ENCODE peak calls at places on chromosomes 12 and 14, in seven cellular contexts. F is H1, M is K562, U is SK-N-SH, C is HepG2, Y is GM12878, D is HCT116. Q is an unnamed sample.

GRCh38 chr12:63264629-63265028 is 113.6 kb upstream of the AVPR1A start:
- DNase-seq in M (no peak), F (no peak), Y (no peak), U (no peak), D (no peak), C (no peak), Q (no peak)

GRCh38 chr12:117521327-117521726 is 159.9 kb upstream of the NOS1 start:
- DNase-seq in Y (no peak), F (no peak), D (no peak), M (no peak), C (no peak), U (no peak), Q (no peak)

GRCh38 chr12:131830335-131831020 is 2.3 kb downstream of the MMP17 start:
- DNase-seq in D (peak; percentile 23), Y (no peak), U (peak; percentile 87), M (peak; percentile 83), C (peak; percentile 43), F (no peak), Q (peak; percentile 73)

GRCh38 chr12:123027726-123028445 is 47.4 kb downstream of the ARL6IP4 start:
- DNase-seq in C (no peak), D (no peak), U (no peak), F (no peak), Y (no peak), M (no peak), Q (no peak)

GRCh38 chr12:112314981-112315380 is 67.2 kb downstream of the HECTD4 start:
- DNase-seq in U (no peak), D (no peak), Y (no peak), F (no peak), M (no peak), C (no peak), Q (no peak)

GRCh38 chr12:27292718-27293117 is 39.9 kb upstream of the BMAL2 start:
- DNase-seq in Y (no peak), M (no peak), C (no peak), F (no peak), U (no peak), D (no peak), Q (no peak)

GRCh38 chr12:129145381-129145780 is 292.1 kb downstream of the GLT1D1 start:
- DNase-seq in F (no peak), M (no peak), D (no peak), Y (no peak), U (no peak), C (no peak), Q (no peak)

GRCh38 chr14:21791749-21792148 is 118.1 kb upstream of the OR4E1 start:
- DNase-seq in D (no peak), C (no peak), M (no peak), F (no peak), Y (no peak), U (no peak), Q (no peak)

GRCh38 chr14:68549057-68549421 is 243.8 kb downstream of the ZFP36L1 start:
- DNase-seq in F (no peak), U (no peak), D (peak; percentile 74), M (peak; percentile 11), C (no peak), Y (no peak), Q (no peak)

GRCh38 chr12:131619106-131619642 is 91.7 kb upstream of the SFSWAP start:
- DNase-seq in C (no peak), D (no peak), M (no peak), F (no peak), Y (no peak), U (no peak), Q (no peak)

GRCh38 chr12:124651508-124652273 is 84.3 kb upstream of the NCOR2 start:
- DNase-seq in M (peak; percentile 35), F (no peak), C (no peak), D (no peak), Y (no peak), U (peak; percentile 67), Q (no peak)

GRCh38 chr12:5506821-5507231 is 74.9 kb downstream of the NTF3 start:
- DNase-seq in Y (no peak), U (no peak), M (no peak), D (no peak), C (no peak), F (no peak), Q (no peak)

GRCh38 chr12:131203666-131204415 is 250.1 kb downstream of the ADGRD1 start:
- DNase-seq in U (peak; percentile 10), F (no peak), D (no peak), C (no peak), Y (no peak), M (no peak), Q (no peak)

GRCh38 chr12:84946753-84947152 is 34.2 kb upstream of the SLC6A15 start:
- DNase-seq in D (no peak), C (no peak), Y (no peak), M (no peak), F (no peak), U (no peak), Q (no peak)

GRCh38 chr12:132239392-132239791 is 90.0 kb downstream of the GALNT9 start:
- DNase-seq in Y (no peak), C (no peak), F (no peak), D (no peak), M (no peak), U (no peak), Q (no peak)

GRCh38 chr12:77686760-77687159 is 143.9 kb upstream of the NAV3 start:
- DNase-seq in M (no peak), Y (no peak), U (no peak), D (no peak), C (no peak), F (no peak), Q (no peak)

GRCh38 chr12:17661250-17661649 is 428.7 kb downstream of the RERGL start:
- DNase-seq in Y (no peak), F (no peak), D (no peak), U (no peak), C (no peak), M (no peak), Q (no peak)

GRCh38 chr12:11823043-11823442 is 173.6 kb downstream of the ETV6 start:
- DNase-seq in M (no peak), Y (no peak), D (no peak), U (no peak), C (no peak), F (no peak), Q (no peak)

GRCh38 chr14:73455294-73455693 is 3.1 kb downstream of the NUMB start:
- DNase-seq in Y (no peak), F (no peak), C (no peak), D (no peak), M (no peak), U (no peak), Q (no peak)
- TF ChIP-seq JUND in Y (no peak), F (no peak), C (no peak), D (no peak), M (no peak), U (no peak), Q (no peak)

GRCh38 chr12:13203028-13203922 is 6.7 kb downstream of the EMP1 start:
- DNase-seq in F (peak; percentile 60), C (no peak), U (peak; percentile 25), Y (no peak), D (no peak), M (peak; percentile 8), Q (no peak)
- TF ChIP-seq JUND in F (no peak), C (no peak), U (no peak), Y (no peak), D (no peak), M (no peak), Q (no peak)

GRCh38 chr14:65946494-65946893 is 534.0 kb downstream of the FUT8 start:
- DNase-seq in Y (no peak), M (no peak), D (no peak), F (no peak), C (no peak), U (no peak), Q (no peak)
- TF ChIP-seq JUND in Y (no peak), M (no peak), D (no peak), F (no peak), C (no peak), U (no peak), Q (no peak)

GRCh38 chr12:94100254-94100653 is 48.1 kb upstream of the PLXNC1 start:
- DNase-seq in M (peak; percentile 20), U (no peak), C (no peak), Y (no peak), D (no peak), F (no peak), Q (no peak)
- TF ChIP-seq JUND in M (peak; percentile 94), U (peak; percentile 69), C (no peak), Y (no peak), D (no peak), F (no peak), Q (no peak)

GRCh38 chr12:2673966-2674810 is 120.6 kb upstream of the FKBP4 start:
- DNase-seq in Y (no peak), M (peak; percentile 23), U (no peak), F (no peak), D (peak; percentile 8), C (no peak), Q (no peak)
- TF ChIP-seq JUND in Y (no peak), M (no peak), U (no peak), F (no peak), D (no peak), C (no peak), Q (no peak)

GRCh38 chr14:104245723-104246122 is 107.3 kb downstream of the KIF26A start:
- DNase-seq in F (no peak), D (no peak), C (no peak), Y (no peak), U (no peak), M (no peak), Q (no peak)

GRCh38 chr14:104245075-104245474 is 106.7 kb downstream of the KIF26A start:
- DNase-seq in U (no peak), C (no peak), Y (no peak), F (no peak), M (no peak), D (no peak), Q (no peak)

GRCh38 chr14:104247336-104248202 is 109.2 kb downstream of the KIF26A start:
- DNase-seq in C (no peak), U (no peak), Y (no peak), D (no peak), F (no peak), M (no peak), Q (no peak)

GRCh38 chr14:104248203-104249055 is 110.0 kb downstream of the KIF26A start:
- DNase-seq in D (no peak), U (peak; percentile 55), C (no peak), F (no peak), Y (no peak), M (no peak), Q (no peak)

GRCh38 chr14:104246401-104247335 is 108.3 kb downstream of the KIF26A start:
- DNase-seq in Y (no peak), U (no peak), M (no peak), C (no peak), D (no peak), F (no peak), Q (no peak)
- TF ChIP-seq JUND in Y (no peak), U (no peak), M (no peak), C (no peak), D (no peak), F (no peak), Q (no peak)

Q was measured in T47D.